ENCODE peak calls at places on chromosomes 11 and 22, in seven cellular contexts. X, I, W, O, J, L and Z are unnamed samples.

GRCh38 chr22:24424001-24424900 is 3.1 kb upstream of the ADORA2A start:
- DNase-seq in X (no peak), I (no peak), W (no peak), O (peak; percentile 60), J (no peak), L (no peak), Z (no peak)

GRCh38 chr11:120132645-120133185 is 5.2 kb downstream of the TRIM29 start:
- DNase-seq in X (no peak), I (no peak), W (no peak), O (peak; percentile 11), J (no peak), L (no peak), Z (no peak)

GRCh38 chr11:105168457-105168856 is 28.9 kb upstream of the CARD18 start:
- DNase-seq in X (no peak), I (no peak), W (no peak), O (no peak), J (no peak), L (peak; percentile 39), Z (no peak)

GRCh38 chr11:33713162-33713913 is 12.7 kb upstream of the C11orf91 start:
- DNase-seq in X (no peak), I (no peak), W (no peak), O (no peak), J (no peak), L (no peak), Z (no peak)

GRCh38 chr11:1773711-1774550 is 10.2 kb upstream of the CTSD start:
- DNase-seq in X (no peak), I (no peak), W (no peak), O (peak; percentile 16), J (no peak), L (no peak), Z (no peak)

GRCh38 chr11:121194731-121195596 is 93.9 kb downstream of the TECTA start:
- DNase-seq in X (peak; percentile 81), I (peak; percentile 31), W (peak; percentile 74), O (no peak), J (peak; percentile 77), L (peak; percentile 50), Z (peak; percentile 14)

GRCh38 chr22:35596821-35597220 is 20.3 kb downstream of the MB start:
- DNase-seq in X (no peak), I (no peak), W (no peak), O (no peak), J (no peak), L (no peak), Z (no peak)

GRCh38 chr11:88535266-88535665 is 197.7 kb upstream of the CTSC start:
- DNase-seq in X (no peak), I (no peak), W (no peak), O (no peak), J (no peak), L (peak; percentile 45), Z (no peak)

GRCh38 chr11:123261345-123262106 is 66.5 kb upstream of the CLMP start:
- DNase-seq in X (peak; percentile 81), I (no peak), W (peak; percentile 90), O (peak; percentile 87), J (peak; percentile 73), L (peak; percentile 68), Z (peak; percentile 15)